ENCODE peak calls at places on chromosome 14, in six cellular contexts. Y, M, A, R, O and U are unnamed samples.

GRCh38 chr14:95365401-95365800 is 45.7 kb upstream of the CLMN start:
- DNase-seq in Y (no peak), M (no peak), A (no peak), R (no peak), O (peak), U (no peak)

GRCh38 chr14:95835331-95835730 is 41.3 kb upstream of the TUNAR start:
- DNase-seq in Y (no peak), M (no peak), A (no peak), R (no peak), O (no peak), U (no peak)

GRCh38 chr14:56953884-56954283 is 143.6 kb upstream of the OTX2 start:
- DNase-seq in Y (no peak), M (no peak), A (no peak), R (no peak), O (no peak), U (no peak)

GRCh38 chr14:92668266-92668973 is 80.0 kb downstream of the LGMN start:
- DNase-seq in Y (no peak), M (no peak), A (no peak), R (no peak), O (no peak), U (no peak)

GRCh38 chr14:49134940-49135339 is 451.2 kb downstream of the RPS29 start:
- DNase-seq in Y (no peak), M (no peak), A (no peak), R (no peak), O (no peak), U (no peak)

GRCh38 chr14:70707138-70708038 is 65.7 kb downstream of the TTC9 start:
- DNase-seq in Y (peak), M (no peak), A (no peak), R (no peak), O (no peak), U (no peak)

GRCh38 chr14:64721899-64722298 is 17.7 kb downstream of the PLEKHG3 start:
- DNase-seq in Y (peak), M (peak), A (no peak), R (no peak), O (no peak), U (no peak)

GRCh38 chr14:96038920-96039632 is at the start of gene C14orf132:
- DNase-seq in Y (peak), M (no peak), A (peak), R (no peak), O (no peak), U (no peak)

GRCh38 chr14:44170554-44170953 is 336.5 kb downstream of the FSCB start:
- DNase-seq in Y (no peak), M (no peak), A (no peak), R (no peak), O (no peak), U (no peak)

GRCh38 chr14:102971314-102971713 is 48.9 kb downstream of the AMN start:
- DNase-seq in Y (peak), M (no peak), A (no peak), R (no peak), O (no peak), U (no peak)

GRCh38 chr14:21543426-21544350 is 17.5 kb upstream of the SALL2 start:
- DNase-seq in Y (no peak), M (no peak), A (no peak), R (no peak), O (no peak), U (no peak)

GRCh38 chr14:80930836-80931389 is 10.6 kb downstream of the CEP128 start:
- DNase-seq in Y (no peak), M (no peak), A (peak), R (peak), O (peak), U (peak)

DNA sequence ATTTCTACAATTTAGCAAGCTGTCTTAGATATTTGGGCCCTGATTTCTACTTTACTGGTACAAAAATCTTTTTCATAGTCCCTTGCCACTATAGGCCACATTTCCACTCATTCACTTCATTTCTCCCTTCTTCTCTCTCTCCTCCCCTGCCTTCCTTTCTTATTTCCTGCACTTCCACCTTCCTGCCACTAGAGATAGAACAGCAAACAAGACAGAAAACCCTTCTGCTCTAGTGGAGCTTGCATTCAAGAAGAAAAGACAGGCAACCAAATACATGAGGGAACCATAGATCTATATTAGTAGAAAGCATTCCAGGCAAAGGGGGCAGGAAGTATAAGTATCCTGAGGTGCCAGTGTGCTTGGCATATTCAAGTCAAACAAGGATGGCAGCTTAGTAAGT is 623.5 kb downstream of the FLRT2 start:
- DNase-seq in Y (no peak), M (no peak), A (no peak), R (no peak), O (no peak), U (no peak)
- TF ChIP-seq CTCF in Y (no peak), M (peak), A (no peak), R (peak), O (no peak), U (peak)

GRCh38 chr14:77212933-77213656 is 31.5 kb downstream of the TMEM63C start:
- DNase-seq in Y (peak), M (no peak), A (no peak), R (peak), O (no peak), U (no peak)
- TF ChIP-seq CTCF in Y (peak), M (peak), A (no peak), R (peak), O (peak), U (peak)

GRCh38 chr14:105093426-105094192 is 28.4 kb upstream of the GPR132 start:
- DNase-seq in Y (peak), M (peak), A (peak), R (no peak), O (no peak), U (no peak)
- TF ChIP-seq CTCF in Y (no peak), M (peak), A (no peak), R (peak), O (peak), U (peak)

GRCh38 chr14:51981218-51981854 is 8.0 kb upstream of the RTRAF start:
- DNase-seq in Y (no peak), M (no peak), A (no peak), R (no peak), O (no peak), U (no peak)

GRCh38 chr14:51978566-51979398 is 10.6 kb upstream of the RTRAF start:
- DNase-seq in Y (peak), M (no peak), A (peak), R (peak), O (peak), U (peak)

GRCh38 chr14:51977075-51977474 is 12.3 kb upstream of the RTRAF start:
- DNase-seq in Y (no peak), M (no peak), A (no peak), R (no peak), O (no peak), U (no peak)

GRCh38 chr14:51979399-51979709 is 10.0 kb upstream of the RTRAF start:
- DNase-seq in Y (no peak), M (no peak), A (no peak), R (no peak), O (no peak), U (no peak)
- TF ChIP-seq CTCF in Y (no peak), M (peak), A (peak), R (no peak), O (no peak), U (no peak)